ENCODE peak calls at places on chromosomes 7 and 10, in eight cellular contexts. One of them, this sample, is unnamed.

GRCh38 chr7:149854611-149855367 is 16.6 kb downstream of the ZNF862 start:
- DNase-seq in CD4-positive, alpha-beta T cell: peak; percentile 45
- DNase-seq in IMR-90: peak; percentile 51
- DNase-seq in SK-N-MC: no peak
- DNase-seq in CD4-positive, alpha-beta memory T cell: peak; percentile 49
- DNase-seq in tibial artery: no peak
- DNase-seq in endodermal cell: peak; percentile 91
- DNase-seq in cardiac muscle cell: peak; percentile 91
- DNase-seq in this sample: peak; percentile 57

GRCh38 chr10:133071801-133072595 is 15.7 kb upstream of the ADGRA1 start:
- DNase-seq in endodermal cell: no peak
- DNase-seq in IMR-90: no peak
- DNase-seq in SK-N-MC: no peak
- DNase-seq in cardiac muscle cell: no peak
- DNase-seq in tibial artery: no peak
- DNase-seq in CD4-positive, alpha-beta T cell: no peak
- DNase-seq in CD4-positive, alpha-beta memory T cell: no peak
- DNase-seq in this sample: no peak

GRCh38 chr7:29955799-29956476 is 33.7 kb downstream of the SCRN1 start:
- DNase-seq in IMR-90: no peak
- DNase-seq in tibial artery: no peak
- DNase-seq in endodermal cell: no peak
- DNase-seq in CD4-positive, alpha-beta memory T cell: no peak
- DNase-seq in CD4-positive, alpha-beta T cell: no peak
- DNase-seq in cardiac muscle cell: no peak
- DNase-seq in SK-N-MC: no peak
- DNase-seq in this sample: no peak

GRCh38 chr10:101767966-101768790 is 7.7 kb downstream of the FGF8 start:
- DNase-seq in tibial artery: no peak
- DNase-seq in endodermal cell: peak; percentile 50
- DNase-seq in IMR-90: no peak
- DNase-seq in CD4-positive, alpha-beta memory T cell: no peak
- DNase-seq in CD4-positive, alpha-beta T cell: no peak
- DNase-seq in cardiac muscle cell: no peak
- DNase-seq in SK-N-MC: no peak
- DNase-seq in this sample: no peak

GRCh38 chr7:2576742-2577491 is 18.1 kb downstream of the IQCE start:
- DNase-seq in tibial artery: no peak
- DNase-seq in cardiac muscle cell: no peak
- DNase-seq in endodermal cell: no peak
- DNase-seq in IMR-90: no peak
- DNase-seq in CD4-positive, alpha-beta T cell: no peak
- DNase-seq in SK-N-MC: no peak
- DNase-seq in CD4-positive, alpha-beta memory T cell: no peak
- DNase-seq in this sample: no peak

GRCh38 chr10:28677889-28678686 is 767 bp downstream of the BAMBI start:
- DNase-seq in SK-N-MC: no peak
- DNase-seq in tibial artery: peak; percentile 68
- DNase-seq in endodermal cell: peak; percentile 78
- DNase-seq in CD4-positive, alpha-beta T cell: peak; percentile 4
- DNase-seq in CD4-positive, alpha-beta memory T cell: peak; percentile 22
- DNase-seq in IMR-90: peak; percentile 22
- DNase-seq in cardiac muscle cell: no peak
- DNase-seq in this sample: no peak

GRCh38 chr7:107995184-107996071 is 7.5 kb downstream of the LAMB1 start:
- DNase-seq in CD4-positive, alpha-beta memory T cell: no peak
- DNase-seq in IMR-90: peak; percentile 85
- DNase-seq in tibial artery: no peak
- DNase-seq in SK-N-MC: peak; percentile 96
- DNase-seq in CD4-positive, alpha-beta T cell: no peak
- DNase-seq in endodermal cell: peak; percentile 82
- DNase-seq in cardiac muscle cell: peak; percentile 57
- DNase-seq in this sample: peak; percentile 68

GRCh38 chr10:132100556-132101349 is 35.0 kb downstream of the JAKMIP3 start:
- DNase-seq in IMR-90: no peak
- DNase-seq in tibial artery: peak; percentile 56
- DNase-seq in cardiac muscle cell: no peak
- DNase-seq in CD4-positive, alpha-beta memory T cell: no peak
- DNase-seq in CD4-positive, alpha-beta T cell: no peak
- DNase-seq in endodermal cell: peak; percentile 33
- DNase-seq in SK-N-MC: no peak
- DNase-seq in this sample: no peak

GRCh38 chr10:23742368-23742767 is 303.5 kb downstream of the OTUD1 start:
- DNase-seq in CD4-positive, alpha-beta memory T cell: no peak
- DNase-seq in endodermal cell: no peak
- DNase-seq in tibial artery: no peak
- DNase-seq in IMR-90: no peak
- DNase-seq in CD4-positive, alpha-beta T cell: no peak
- DNase-seq in cardiac muscle cell: no peak
- DNase-seq in SK-N-MC: no peak
- DNase-seq in this sample: no peak

GRCh38 chr7:34322841-34323240 is 335.2 kb upstream of the NPSR1 start:
- DNase-seq in cardiac muscle cell: no peak
- DNase-seq in tibial artery: no peak
- DNase-seq in IMR-90: no peak
- DNase-seq in SK-N-MC: no peak
- DNase-seq in CD4-positive, alpha-beta T cell: no peak
- DNase-seq in CD4-positive, alpha-beta memory T cell: no peak
- DNase-seq in endodermal cell: no peak
- DNase-seq in this sample: no peak

GRCh38 chr7:24987331-24987842 is 7.4 kb upstream of the OSBPL3 start:
- DNase-seq in endodermal cell: no peak
- DNase-seq in CD4-positive, alpha-beta T cell: no peak
- DNase-seq in IMR-90: no peak
- DNase-seq in tibial artery: no peak
- DNase-seq in CD4-positive, alpha-beta memory T cell: no peak
- DNase-seq in SK-N-MC: no peak
- DNase-seq in cardiac muscle cell: no peak
- DNase-seq in this sample: no peak

GRCh38 chr10:74081192-74081803 is 69.3 kb downstream of the AP3M1 start:
- DNase-seq in CD4-positive, alpha-beta memory T cell: peak; percentile 46
- DNase-seq in cardiac muscle cell: peak; percentile 61
- DNase-seq in CD4-positive, alpha-beta T cell: peak; percentile 6
- DNase-seq in tibial artery: no peak
- DNase-seq in SK-N-MC: no peak
- DNase-seq in IMR-90: peak; percentile 57
- DNase-seq in endodermal cell: peak; percentile 78
- DNase-seq in this sample: no peak

GRCh38 chr10:17808971-17809841 is at the start of gene MRC1:
- DNase-seq in CD4-positive, alpha-beta memory T cell: no peak
- DNase-seq in CD4-positive, alpha-beta T cell: no peak
- DNase-seq in IMR-90: no peak
- DNase-seq in tibial artery: peak; percentile 73
- DNase-seq in endodermal cell: no peak
- DNase-seq in SK-N-MC: no peak
- DNase-seq in cardiac muscle cell: no peak
- DNase-seq in this sample: no peak

GRCh38 chr7:72435366-72435765 is 23.2 kb upstream of the CALN1 start:
- DNase-seq in endodermal cell: no peak
- DNase-seq in cardiac muscle cell: no peak
- DNase-seq in IMR-90: no peak
- DNase-seq in CD4-positive, alpha-beta T cell: no peak
- DNase-seq in tibial artery: peak; percentile 15
- DNase-seq in SK-N-MC: no peak
- DNase-seq in CD4-positive, alpha-beta memory T cell: no peak
- DNase-seq in this sample: no peak

GRCh38 chr7:158447206-158448171 is 140.1 kb downstream of the PTPRN2 start:
- DNase-seq in CD4-positive, alpha-beta T cell: no peak
- DNase-seq in IMR-90: no peak
- DNase-seq in tibial artery: peak; percentile 62
- DNase-seq in cardiac muscle cell: no peak
- DNase-seq in SK-N-MC: no peak
- DNase-seq in endodermal cell: peak; percentile 34
- DNase-seq in CD4-positive, alpha-beta memory T cell: no peak
- DNase-seq in this sample: no peak

GRCh38 chr10:90592903-90593302 is 264.9 kb downstream of the HTR7 start:
- DNase-seq in IMR-90: peak; percentile 51
- DNase-seq in cardiac muscle cell: peak; percentile 82
- DNase-seq in endodermal cell: peak; percentile 90
- DNase-seq in CD4-positive, alpha-beta memory T cell: no peak
- DNase-seq in SK-N-MC: no peak
- DNase-seq in CD4-positive, alpha-beta T cell: no peak
- DNase-seq in tibial artery: peak; percentile 68
- DNase-seq in this sample: peak; percentile 50

GRCh38 chr7:1741751-1742554 is 71.9 kb downstream of the ELFN1 start:
- DNase-seq in cardiac muscle cell: no peak
- DNase-seq in SK-N-MC: no peak
- DNase-seq in IMR-90: no peak
- DNase-seq in CD4-positive, alpha-beta T cell: no peak
- DNase-seq in CD4-positive, alpha-beta memory T cell: no peak
- DNase-seq in endodermal cell: no peak
- DNase-seq in tibial artery: no peak
- DNase-seq in this sample: no peak

GRCh38 chr7:32093415-32094408 is 23.5 kb upstream of the PDE1C start:
- DNase-seq in IMR-90: peak; percentile 82
- DNase-seq in endodermal cell: no peak
- DNase-seq in CD4-positive, alpha-beta memory T cell: no peak
- DNase-seq in cardiac muscle cell: no peak
- DNase-seq in CD4-positive, alpha-beta T cell: no peak
- DNase-seq in SK-N-MC: no peak
- DNase-seq in tibial artery: peak; percentile 87
- DNase-seq in this sample: no peak
- H3K27ac ChIP-seq in IMR-90: peak overlapping the region; percentile 88
- H3K27ac ChIP-seq in endodermal cell: no peak overlapping the region
- H3K27ac ChIP-seq in CD4-positive, alpha-beta memory T cell: no peak overlapping the region
- H3K27ac ChIP-seq in cardiac muscle cell: no peak overlapping the region
- H3K27ac ChIP-seq in CD4-positive, alpha-beta T cell: no peak overlapping the region
- H3K27ac ChIP-seq in SK-N-MC: no peak overlapping the region
- H3K27ac ChIP-seq in tibial artery: peak overlapping the region; percentile 36
- H3K27ac ChIP-seq in this sample: no peak overlapping the region

DNA sequence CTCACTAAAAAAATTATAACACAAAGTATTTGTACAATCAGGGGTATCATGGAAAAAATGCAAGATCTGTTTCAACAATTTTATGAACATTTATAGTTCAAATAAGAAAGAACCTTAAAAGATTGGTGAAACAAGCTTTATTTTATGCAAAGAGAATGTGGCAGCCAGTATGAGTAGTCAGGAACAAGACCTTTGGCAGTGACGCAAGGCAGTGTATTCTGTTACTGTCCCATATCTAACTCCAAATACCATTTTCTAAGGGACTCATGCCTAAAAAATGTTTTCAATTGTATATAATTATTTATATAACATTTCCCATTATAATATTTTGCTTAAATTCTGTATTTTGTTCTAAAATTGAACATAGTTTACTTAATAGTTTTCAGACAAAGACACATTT is 19.1 kb upstream of the FAM53B start:
- DNase-seq in endodermal cell: no peak
- DNase-seq in CD4-positive, alpha-beta memory T cell: no peak
- DNase-seq in cardiac muscle cell: no peak
- DNase-seq in IMR-90: peak; percentile 48
- DNase-seq in tibial artery: no peak
- DNase-seq in CD4-positive, alpha-beta T cell: no peak
- DNase-seq in SK-N-MC: no peak
- DNase-seq in this sample: no peak
- H3K27ac ChIP-seq in endodermal cell: no peak overlapping the region
- H3K27ac ChIP-seq in CD4-positive, alpha-beta memory T cell: no peak overlapping the region
- H3K27ac ChIP-seq in cardiac muscle cell: no peak overlapping the region
- H3K27ac ChIP-seq in IMR-90: no peak overlapping the region
- H3K27ac ChIP-seq in tibial artery: no peak overlapping the region
- H3K27ac ChIP-seq in CD4-positive, alpha-beta T cell: no peak overlapping the region
- H3K27ac ChIP-seq in SK-N-MC: no peak overlapping the region
- H3K27ac ChIP-seq in this sample: no peak overlapping the region

DNA sequence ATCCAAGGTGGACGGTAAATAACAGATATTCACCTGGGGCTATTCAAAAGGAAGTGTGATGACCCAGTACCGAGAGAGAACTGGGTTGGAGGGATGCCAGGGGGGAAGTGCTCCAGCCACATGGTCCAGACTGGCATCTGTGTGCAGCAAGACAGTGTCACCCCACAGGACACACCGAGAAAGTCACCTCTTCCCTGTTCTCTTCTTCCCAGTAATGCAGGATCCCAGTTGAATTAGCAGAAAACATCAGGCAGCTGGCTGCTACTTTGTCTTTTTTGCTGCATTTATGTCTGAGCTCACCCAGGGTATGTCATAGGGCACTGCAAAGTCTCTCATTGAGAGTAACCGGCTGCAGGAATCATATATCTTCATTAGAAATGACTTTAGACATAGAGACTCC is 609.2 kb upstream of the DPP6 start:
- DNase-seq in tibial artery: no peak
- DNase-seq in SK-N-MC: no peak
- DNase-seq in CD4-positive, alpha-beta memory T cell: no peak
- DNase-seq in endodermal cell: no peak
- DNase-seq in IMR-90: no peak
- DNase-seq in CD4-positive, alpha-beta T cell: no peak
- DNase-seq in cardiac muscle cell: no peak
- DNase-seq in this sample: no peak
- H3K27ac ChIP-seq in tibial artery: no peak overlapping the region
- H3K27ac ChIP-seq in SK-N-MC: no peak overlapping the region
- H3K27ac ChIP-seq in CD4-positive, alpha-beta memory T cell: no peak overlapping the region
- H3K27ac ChIP-seq in endodermal cell: no peak overlapping the region
- H3K27ac ChIP-seq in IMR-90: no peak overlapping the region
- H3K27ac ChIP-seq in CD4-positive, alpha-beta T cell: no peak overlapping the region
- H3K27ac ChIP-seq in cardiac muscle cell: no peak overlapping the region
- H3K27ac ChIP-seq in this sample: no peak overlapping the region

GRCh38 chr10:323651-324293 is 188.5 kb downstream of the ZMYND11 start:
- DNase-seq in cardiac muscle cell: no peak
- DNase-seq in SK-N-MC: no peak
- DNase-seq in tibial artery: peak; percentile 92
- DNase-seq in endodermal cell: no peak
- DNase-seq in IMR-90: peak; percentile 97
- DNase-seq in CD4-positive, alpha-beta memory T cell: peak; percentile 38
- DNase-seq in CD4-positive, alpha-beta T cell: peak; percentile 28
- DNase-seq in this sample: peak; percentile 91

GRCh38 chr10:326894-327635 is 191.8 kb downstream of the ZMYND11 start:
- DNase-seq in SK-N-MC: no peak
- DNase-seq in CD4-positive, alpha-beta T cell: no peak
- DNase-seq in cardiac muscle cell: no peak
- DNase-seq in CD4-positive, alpha-beta memory T cell: no peak
- DNase-seq in endodermal cell: no peak
- DNase-seq in tibial artery: no peak
- DNase-seq in IMR-90: no peak
- DNase-seq in this sample: no peak

GRCh38 chr10:326350-326749 is 191.1 kb downstream of the ZMYND11 start:
- DNase-seq in CD4-positive, alpha-beta T cell: no peak
- DNase-seq in endodermal cell: no peak
- DNase-seq in cardiac muscle cell: no peak
- DNase-seq in tibial artery: no peak
- DNase-seq in SK-N-MC: peak; percentile 76
- DNase-seq in IMR-90: no peak
- DNase-seq in CD4-positive, alpha-beta memory T cell: no peak
- DNase-seq in this sample: no peak

GRCh38 chr10:325282-325681 is 190.0 kb downstream of the ZMYND11 start:
- DNase-seq in SK-N-MC: no peak
- DNase-seq in IMR-90: no peak
- DNase-seq in CD4-positive, alpha-beta T cell: no peak
- DNase-seq in cardiac muscle cell: no peak
- DNase-seq in CD4-positive, alpha-beta memory T cell: no peak
- DNase-seq in tibial artery: no peak
- DNase-seq in endodermal cell: no peak
- DNase-seq in this sample: no peak

DNA sequence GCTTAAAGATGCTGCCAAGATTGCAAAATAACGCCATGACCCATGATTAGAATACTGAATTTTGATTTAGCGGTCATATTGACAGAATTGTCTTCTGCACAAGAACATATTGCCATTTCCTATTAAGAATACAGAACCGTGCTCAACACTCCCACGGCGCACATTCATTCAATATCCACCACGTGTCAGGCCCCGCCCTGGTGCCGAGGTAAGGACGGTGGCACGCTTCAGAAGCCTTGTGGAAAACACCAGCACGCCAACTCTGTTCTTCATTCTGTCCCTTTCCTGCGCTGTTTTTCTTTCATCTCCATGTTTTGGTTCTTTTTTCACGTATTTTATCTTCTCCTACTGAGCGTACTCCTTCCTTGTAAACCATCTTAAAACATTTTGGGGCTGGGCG is 189.3 kb downstream of the ZMYND11 start:
- DNase-seq in cardiac muscle cell: no peak
- DNase-seq in tibial artery: no peak
- DNase-seq in IMR-90: no peak
- DNase-seq in endodermal cell: no peak
- DNase-seq in SK-N-MC: no peak
- DNase-seq in CD4-positive, alpha-beta memory T cell: no peak
- DNase-seq in CD4-positive, alpha-beta T cell: no peak
- DNase-seq in this sample: no peak
- H3K27ac ChIP-seq in cardiac muscle cell: no peak overlapping the region
- H3K27ac ChIP-seq in tibial artery: peak overlapping the region; percentile 26
- H3K27ac ChIP-seq in IMR-90: no peak overlapping the region
- H3K27ac ChIP-seq in endodermal cell: no peak overlapping the region
- H3K27ac ChIP-seq in SK-N-MC: no peak overlapping the region
- H3K27ac ChIP-seq in CD4-positive, alpha-beta memory T cell: no peak overlapping the region
- H3K27ac ChIP-seq in CD4-positive, alpha-beta T cell: no peak overlapping the region
- H3K27ac ChIP-seq in this sample: no peak overlapping the region